ENCODE peak calls at places on chromosomes 4 and X, in eight cellular contexts. One of them, this sample, is unnamed.

GRCh38 chr4:179585761-179586160 is 2143.5 kb upstream of the AGA start:
- DNase-seq in neural progenitor cell: no peak
- DNase-seq in PC-3: no peak
- DNase-seq in SK-N-SH: no peak
- DNase-seq in GM23248: no peak
- DNase-seq in MM.1S: no peak
- DNase-seq in HCT116: no peak
- DNase-seq in OCI-LY7: no peak
- DNase-seq in this sample: no peak

GRCh38 chrX:74246524-74246923 is 57.5 kb upstream of the ZCCHC13 start:
- DNase-seq in SK-N-SH: no peak
- DNase-seq in neural progenitor cell: no peak
- DNase-seq in HCT116: no peak
- DNase-seq in PC-3: peak
- DNase-seq in GM23248: peak
- DNase-seq in OCI-LY7: no peak
- DNase-seq in MM.1S: no peak
- DNase-seq in this sample: no peak

GRCh38 chr4:40246547-40246900 is 49.7 kb downstream of the RHOH start:
- DNase-seq in OCI-LY7: no peak
- DNase-seq in SK-N-SH: no peak
- DNase-seq in neural progenitor cell: no peak
- DNase-seq in PC-3: no peak
- DNase-seq in MM.1S: no peak
- DNase-seq in HCT116: no peak
- DNase-seq in GM23248: no peak
- DNase-seq in this sample: no peak

GRCh38 chr4:147318581-147318980 is 162.3 kb upstream of the EDNRA start:
- DNase-seq in neural progenitor cell: no peak
- DNase-seq in SK-N-SH: no peak
- DNase-seq in MM.1S: no peak
- DNase-seq in GM23248: peak
- DNase-seq in PC-3: peak
- DNase-seq in HCT116: no peak
- DNase-seq in OCI-LY7: no peak
- DNase-seq in this sample: no peak

GRCh38 chr4:14095881-14096280 is 468.4 kb upstream of the BOD1L1 start:
- DNase-seq in HCT116: no peak
- DNase-seq in OCI-LY7: no peak
- DNase-seq in MM.1S: no peak
- DNase-seq in SK-N-SH: no peak
- DNase-seq in GM23248: no peak
- DNase-seq in PC-3: no peak
- DNase-seq in neural progenitor cell: no peak
- DNase-seq in this sample: no peak

GRCh38 chr4:2259036-2259540 is 2.8 kb downstream of the MXD4 start:
- DNase-seq in MM.1S: no peak
- DNase-seq in SK-N-SH: no peak
- DNase-seq in neural progenitor cell: no peak
- DNase-seq in PC-3: no peak
- DNase-seq in GM23248: no peak
- DNase-seq in OCI-LY7: no peak
- DNase-seq in HCT116: no peak
- DNase-seq in this sample: no peak

GRCh38 chr4:138741778-138742377 is 273.7 kb upstream of the NOCT start:
- DNase-seq in neural progenitor cell: no peak
- DNase-seq in SK-N-SH: no peak
- DNase-seq in OCI-LY7: no peak
- DNase-seq in PC-3: no peak
- DNase-seq in GM23248: no peak
- DNase-seq in MM.1S: no peak
- DNase-seq in HCT116: no peak
- DNase-seq in this sample: no peak

GRCh38 chrX:17007134-17007768 is 60.8 kb downstream of the REPS2 start:
- DNase-seq in PC-3: peak
- DNase-seq in MM.1S: no peak
- DNase-seq in OCI-LY7: peak
- DNase-seq in neural progenitor cell: peak
- DNase-seq in GM23248: peak
- DNase-seq in HCT116: no peak
- DNase-seq in SK-N-SH: peak
- DNase-seq in this sample: no peak

GRCh38 chr4:55947912-55948725 is 626 bp upstream of the CEP135 start:
- DNase-seq in GM23248: peak
- DNase-seq in HCT116: peak
- DNase-seq in OCI-LY7: peak
- DNase-seq in PC-3: peak
- DNase-seq in neural progenitor cell: no peak
- DNase-seq in MM.1S: peak
- DNase-seq in SK-N-SH: peak
- DNase-seq in this sample: peak

GRCh38 chr4:177442623-177443155 is 452 bp upstream of the AGA start:
- DNase-seq in neural progenitor cell: no peak
- DNase-seq in HCT116: no peak
- DNase-seq in PC-3: no peak
- DNase-seq in SK-N-SH: peak
- DNase-seq in MM.1S: peak
- DNase-seq in GM23248: peak
- DNase-seq in OCI-LY7: peak
- DNase-seq in this sample: no peak

GRCh38 chr4:89511776-89512175 is 204.2 kb upstream of the GPRIN3 start:
- DNase-seq in PC-3: no peak
- DNase-seq in SK-N-SH: no peak
- DNase-seq in neural progenitor cell: no peak
- DNase-seq in GM23248: no peak
- DNase-seq in OCI-LY7: no peak
- DNase-seq in MM.1S: no peak
- DNase-seq in HCT116: no peak
- DNase-seq in this sample: peak

GRCh38 chr4:144295286-144295995 is 154.9 kb upstream of the GYPA start:
- DNase-seq in SK-N-SH: no peak
- DNase-seq in GM23248: no peak
- DNase-seq in MM.1S: no peak
- DNase-seq in OCI-LY7: no peak
- DNase-seq in neural progenitor cell: no peak
- DNase-seq in PC-3: no peak
- DNase-seq in HCT116: no peak
- DNase-seq in this sample: no peak

GRCh38 chr4:144291164-144291563 is 150.6 kb upstream of the GYPA start:
- DNase-seq in neural progenitor cell: no peak
- DNase-seq in PC-3: no peak
- DNase-seq in GM23248: no peak
- DNase-seq in HCT116: no peak
- DNase-seq in SK-N-SH: no peak
- DNase-seq in MM.1S: no peak
- DNase-seq in OCI-LY7: no peak
- DNase-seq in this sample: no peak

GRCh38 chr4:144294211-144294610 is 153.7 kb upstream of the GYPA start:
- DNase-seq in GM23248: no peak
- DNase-seq in neural progenitor cell: no peak
- DNase-seq in OCI-LY7: no peak
- DNase-seq in SK-N-SH: no peak
- DNase-seq in MM.1S: no peak
- DNase-seq in PC-3: no peak
- DNase-seq in HCT116: no peak
- DNase-seq in this sample: no peak

GRCh38 chr4:144288011-144288903 is 147.7 kb upstream of the GYPA start:
- DNase-seq in OCI-LY7: no peak
- DNase-seq in MM.1S: no peak
- DNase-seq in GM23248: no peak
- DNase-seq in neural progenitor cell: peak
- DNase-seq in SK-N-SH: no peak
- DNase-seq in PC-3: no peak
- DNase-seq in HCT116: no peak
- DNase-seq in this sample: no peak

DNA sequence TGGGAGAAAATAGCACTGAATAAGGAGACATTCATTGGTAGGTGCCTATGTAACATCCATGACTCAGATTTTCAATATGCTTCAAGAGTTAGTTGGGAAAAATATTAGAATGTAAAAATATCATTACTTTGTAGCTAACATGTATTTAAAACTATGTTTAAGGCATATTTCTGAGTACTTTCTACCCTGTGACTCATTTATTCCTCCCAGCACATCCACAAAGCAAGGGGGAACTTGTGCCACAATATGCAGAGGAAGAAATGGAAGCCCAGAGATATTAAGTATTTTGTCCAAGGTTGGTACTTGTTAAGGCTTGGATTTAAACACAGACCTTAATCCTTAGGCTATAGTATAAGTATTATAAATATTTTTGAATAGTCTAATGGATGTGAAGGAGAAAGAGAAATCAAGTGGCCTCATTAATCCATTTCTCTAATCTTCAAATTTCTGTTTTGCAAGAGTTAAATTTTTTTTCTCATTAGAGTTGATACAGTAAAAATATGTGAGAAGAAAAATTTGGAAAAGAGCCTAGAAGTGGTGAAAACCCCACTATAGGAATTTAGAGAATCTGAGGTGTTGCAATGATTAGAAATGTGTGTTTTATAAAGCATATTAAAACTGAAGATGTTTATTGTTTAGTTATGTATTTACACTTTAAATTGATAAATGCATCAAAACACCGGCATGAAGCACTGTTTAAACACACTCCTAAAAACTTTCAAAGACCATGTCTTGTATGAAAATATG is 149.3 kb upstream of the GYPA start:
- DNase-seq in HCT116: no peak
- DNase-seq in GM23248: no peak
- DNase-seq in neural progenitor cell: no peak
- DNase-seq in PC-3: no peak
- DNase-seq in SK-N-SH: no peak
- DNase-seq in MM.1S: no peak
- DNase-seq in OCI-LY7: no peak
- DNase-seq in this sample: no peak
- TF ChIP-seq EZH2phosphoT487 in HCT116: no peak
- TF ChIP-seq EZH2phosphoT487 in GM23248: no peak
- TF ChIP-seq EZH2phosphoT487 in neural progenitor cell: no peak
- TF ChIP-seq EZH2phosphoT487 in PC-3: no peak
- TF ChIP-seq EZH2phosphoT487 in SK-N-SH: no peak
- TF ChIP-seq EZH2phosphoT487 in MM.1S: no peak
- TF ChIP-seq EZH2phosphoT487 in OCI-LY7: no peak
- TF ChIP-seq EZH2phosphoT487 in this sample: no peak

DNA sequence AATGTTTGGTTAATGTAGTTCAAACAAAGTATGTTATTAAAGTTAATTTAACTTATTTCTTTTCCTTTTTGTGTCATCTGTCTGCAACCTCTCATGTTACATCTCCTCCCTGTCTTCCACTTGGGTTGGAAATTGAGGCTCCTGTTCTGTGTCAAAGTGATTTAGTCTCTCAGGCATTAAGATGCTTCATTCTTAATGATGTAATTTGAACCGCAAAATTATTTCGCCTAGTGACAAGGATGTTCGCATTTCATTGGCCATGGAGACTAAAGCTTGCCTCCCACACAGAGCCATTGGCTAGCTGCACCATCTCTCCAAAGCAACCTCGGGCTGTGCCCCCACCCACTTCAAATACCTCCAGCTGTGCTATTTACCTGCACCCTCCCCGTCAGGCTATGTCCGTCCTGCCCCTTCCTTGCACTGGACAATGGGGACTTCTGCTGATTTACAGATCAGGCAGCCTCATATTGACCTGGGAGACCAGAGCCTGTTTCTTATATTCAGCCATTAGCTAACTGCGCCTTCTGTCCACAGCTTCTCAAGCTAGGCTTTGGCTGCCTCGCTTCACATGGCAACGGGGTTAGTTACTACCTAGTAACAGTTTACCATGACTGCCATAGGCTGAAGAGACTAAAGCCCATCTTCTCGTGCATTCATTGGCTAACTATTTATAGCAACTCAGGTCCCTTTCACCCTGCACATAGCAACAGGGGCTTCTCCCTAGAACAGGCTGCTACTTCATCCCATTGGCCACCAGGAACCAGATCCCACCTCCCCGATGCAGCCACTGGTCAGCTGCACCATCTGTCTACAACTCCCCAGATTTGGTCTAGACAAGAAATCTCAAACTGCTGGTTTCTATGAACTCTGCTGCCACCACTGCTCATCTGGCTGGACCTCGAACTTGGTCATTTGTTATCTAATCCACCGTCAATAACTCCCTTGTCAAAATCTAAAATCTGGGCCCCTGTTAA is 8.6 kb upstream of the ZNF157 start:
- DNase-seq in MM.1S: peak
- DNase-seq in SK-N-SH: peak
- DNase-seq in PC-3: peak
- DNase-seq in GM23248: peak
- DNase-seq in neural progenitor cell: peak
- DNase-seq in HCT116: peak
- DNase-seq in OCI-LY7: peak
- DNase-seq in this sample: peak
- H3K27ac ChIP-seq in MM.1S: peak
- H3K27ac ChIP-seq in SK-N-SH: peak
- H3K27ac ChIP-seq in PC-3: peak
- H3K27ac ChIP-seq in GM23248: peak
- H3K27ac ChIP-seq in neural progenitor cell: peak
- H3K27ac ChIP-seq in HCT116: peak
- H3K27ac ChIP-seq in OCI-LY7: peak
- H3K27ac ChIP-seq in this sample: peak

GRCh38 chr4:71549516-71550160 is 210.8 kb downstream of the SLC4A4 start:
- DNase-seq in SK-N-SH: no peak
- DNase-seq in PC-3: no peak
- DNase-seq in HCT116: no peak
- DNase-seq in neural progenitor cell: no peak
- DNase-seq in GM23248: no peak
- DNase-seq in MM.1S: no peak
- DNase-seq in OCI-LY7: no peak
- DNase-seq in this sample: no peak
- TF ChIP-seq EZH2phosphoT487 in SK-N-SH: no peak
- TF ChIP-seq EZH2phosphoT487 in PC-3: no peak
- TF ChIP-seq EZH2phosphoT487 in HCT116: no peak
- TF ChIP-seq EZH2phosphoT487 in neural progenitor cell: no peak
- TF ChIP-seq EZH2phosphoT487 in GM23248: no peak
- TF ChIP-seq EZH2phosphoT487 in MM.1S: no peak
- TF ChIP-seq EZH2phosphoT487 in OCI-LY7: no peak
- TF ChIP-seq EZH2phosphoT487 in this sample: no peak

GRCh38 chrX:29555465-29556091 is 659.8 kb upstream of the MAGEB2 start:
- DNase-seq in neural progenitor cell: no peak
- DNase-seq in SK-N-SH: no peak
- DNase-seq in PC-3: no peak
- DNase-seq in OCI-LY7: peak
- DNase-seq in GM23248: no peak
- DNase-seq in MM.1S: no peak
- DNase-seq in HCT116: no peak
- DNase-seq in this sample: no peak

GRCh38 chrX:29561417-29561816 is 653.9 kb upstream of the MAGEB2 start:
- DNase-seq in HCT116: no peak
- DNase-seq in MM.1S: no peak
- DNase-seq in OCI-LY7: no peak
- DNase-seq in SK-N-SH: no peak
- DNase-seq in GM23248: peak
- DNase-seq in neural progenitor cell: no peak
- DNase-seq in PC-3: no peak
- DNase-seq in this sample: no peak

DNA sequence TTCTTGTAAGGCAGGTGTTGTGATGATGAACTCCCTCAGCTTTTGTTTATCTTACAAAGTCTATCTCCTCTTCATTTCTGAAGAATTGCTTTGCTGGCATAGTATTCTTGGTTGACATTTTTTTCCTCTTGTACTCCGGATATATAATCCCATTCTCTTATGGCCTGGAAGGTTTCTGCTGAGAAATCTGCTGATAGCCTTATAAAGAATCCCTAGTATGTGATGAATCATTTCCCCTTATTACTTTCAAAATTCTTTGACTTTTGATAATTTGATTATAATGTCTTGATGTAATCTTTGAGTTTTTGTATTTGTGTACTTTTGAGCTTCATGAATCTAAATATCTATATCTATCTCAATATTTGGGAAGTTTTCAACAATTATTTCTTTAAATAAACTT is 655.3 kb upstream of the MAGEB2 start:
- DNase-seq in neural progenitor cell: no peak
- DNase-seq in PC-3: no peak
- DNase-seq in MM.1S: no peak
- DNase-seq in HCT116: no peak
- DNase-seq in OCI-LY7: no peak
- DNase-seq in SK-N-SH: no peak
- DNase-seq in GM23248: no peak
- DNase-seq in this sample: no peak
- H3K27ac ChIP-seq in neural progenitor cell: no peak
- H3K27ac ChIP-seq in PC-3: no peak
- H3K27ac ChIP-seq in MM.1S: no peak
- H3K27ac ChIP-seq in HCT116: no peak
- H3K27ac ChIP-seq in OCI-LY7: no peak
- H3K27ac ChIP-seq in SK-N-SH: no peak
- H3K27ac ChIP-seq in GM23248: no peak
- H3K27ac ChIP-seq in this sample: no peak

This sample was measured in hepatocyte.